ENCODE peak calls at places on chromosomes 7 and 10, in four cellular contexts. D, M, X and S are unnamed samples.
A peak's percentile ranks its signal among the peaks of the same experiment; 100 is the strongest.

GRCh38 chr10:77622822-77623410 is 14.7 kb downstream of the KCNMA1 start:
- DNase-seq in D (no peak), M (no peak), X (no peak), S (no peak)

GRCh38 chr10:14545827-14546226 is 215.1 kb upstream of the FRMD4A start:
- DNase-seq in M (no peak), X (no peak), D (no peak), S (no peak)

GRCh38 chr10:944034-944831 is 12.7 kb upstream of the LARP4B start:
- DNase-seq in D (no peak), X (peak; percentile 41), M (peak; percentile 90), S (peak; percentile 86)

GRCh38 chr10:73991846-73992245 is 6.1 kb upstream of the VCL start:
- DNase-seq in X (peak; percentile 33), D (peak; percentile 92), M (no peak), S (no peak)

GRCh38 chr10:121578965-121579364 is 19.3 kb downstream of the FGFR2 start:
- DNase-seq in D (no peak), M (no peak), X (no peak), S (no peak)

GRCh38 chr7:79290841-79291497 is 162.5 kb downstream of the MAGI2 start:
- DNase-seq in M (no peak), D (no peak), X (no peak), S (no peak)

GRCh38 chr7:124566576-124566975 is 199.0 kb downstream of the GPR37 start:
- DNase-seq in M (no peak), D (no peak), X (no peak), S (no peak)

GRCh38 chr10:3981300-3981699 is 196.3 kb upstream of the KLF6 start:
- DNase-seq in X (no peak), M (no peak), D (no peak), S (no peak)

GRCh38 chr10:28743576-28743975 is 66.3 kb downstream of the BAMBI start:
- DNase-seq in M (no peak), X (no peak), D (no peak), S (no peak)

GRCh38 chr7:932651-932975 is 21.9 kb downstream of the ADAP1 start:
- DNase-seq in M (peak; percentile 54), X (no peak), D (no peak), S (peak; percentile 56)

GRCh38 chr7:75604408-75604807 is 112.3 kb downstream of the SPDYE5 start:
- DNase-seq in X (no peak), D (no peak), M (no peak), S (no peak)

GRCh38 chr7:75614390-75614789 is 122.3 kb downstream of the SPDYE5 start:
- DNase-seq in D (no peak), X (no peak), M (no peak), S (no peak)

GRCh38 chr7:75613351-75613750 is 121.2 kb downstream of the SPDYE5 start:
- DNase-seq in X (no peak), D (no peak), M (no peak), S (no peak)

GRCh38 chr7:75611557-75612178 is 119.5 kb downstream of the SPDYE5 start:
- DNase-seq in M (peak; percentile 84), D (no peak), X (peak; percentile 43), S (peak; percentile 85)

GRCh38 chr7:75608451-75609122 is 116.5 kb downstream of the SPDYE5 start:
- DNase-seq in X (no peak), M (no peak), D (no peak), S (no peak)
- H3K4me3 ChIP-seq in X (no peak overlapping the region), M (no peak overlapping the region), D (no peak overlapping the region), S (no peak overlapping the region)

GRCh38 chr10:10126231-10126630 is 891.4 kb upstream of the CELF2 start:
- DNase-seq in M (no peak), X (no peak), D (no peak), S (no peak)

GRCh38 chr10:10128387-10128786 is 889.3 kb upstream of the CELF2 start:
- DNase-seq in D (no peak), X (no peak), M (no peak), S (no peak)

GRCh38 chr10:10133271-10133670 is 884.4 kb upstream of the CELF2 start:
- DNase-seq in M (no peak), D (no peak), X (no peak), S (no peak)

DNA sequence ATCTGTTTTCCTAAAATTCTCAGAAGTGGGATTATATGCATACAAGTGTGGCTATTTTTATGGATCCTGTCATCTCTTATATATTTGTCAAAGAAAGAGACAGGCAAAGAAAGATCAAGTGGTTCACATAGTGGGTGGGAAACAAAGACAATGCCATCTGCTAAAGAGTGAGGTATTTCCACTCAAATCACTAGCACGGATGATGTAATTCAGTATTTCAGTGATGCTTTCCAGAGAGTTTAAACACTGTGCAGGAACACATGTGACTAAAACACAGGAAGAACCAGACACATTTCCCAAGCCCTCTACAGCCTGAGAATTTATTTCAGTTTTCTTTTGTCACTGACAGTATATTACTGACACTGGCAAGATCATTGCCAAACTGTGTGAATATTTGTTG is 885.7 kb upstream of the CELF2 start:
- DNase-seq in X (no peak), M (no peak), D (no peak), S (no peak)
- TF ChIP-seq EP300 in X (no peak), M (no peak), D (no peak), S (no peak)

GRCh38 chr10:112226439-112227248 is 43.1 kb upstream of the GPAM start:
- DNase-seq in M (no peak), X (no peak), D (no peak), S (no peak)
- H3K4me3 ChIP-seq in M (no peak overlapping the region), X (no peak overlapping the region), D (no peak overlapping the region), S (no peak overlapping the region)

DNA sequence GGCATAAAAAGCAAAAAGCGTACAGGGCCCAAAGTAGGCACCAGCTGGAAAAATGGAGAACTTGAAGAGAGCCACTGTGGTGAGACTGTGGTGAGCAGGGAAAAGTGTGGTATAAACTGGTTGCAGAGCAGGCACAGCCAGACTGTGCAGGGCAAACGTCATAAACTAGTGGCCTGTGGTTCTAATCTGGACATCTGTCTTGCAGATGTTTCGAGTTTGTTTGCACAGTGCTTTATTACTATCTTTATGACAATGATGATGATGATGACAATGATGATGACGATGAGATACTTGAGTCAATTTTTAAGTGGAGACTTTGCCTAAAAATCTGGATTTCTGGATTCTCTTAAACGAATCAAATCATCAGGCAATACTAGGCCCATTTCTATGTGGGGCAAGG is 45.7 kb downstream of the SEMA3C start:
- DNase-seq in M (no peak), X (no peak), D (no peak), S (no peak)
- TF ChIP-seq EP300 in M (no peak), X (no peak), D (no peak), S (no peak)

DNA sequence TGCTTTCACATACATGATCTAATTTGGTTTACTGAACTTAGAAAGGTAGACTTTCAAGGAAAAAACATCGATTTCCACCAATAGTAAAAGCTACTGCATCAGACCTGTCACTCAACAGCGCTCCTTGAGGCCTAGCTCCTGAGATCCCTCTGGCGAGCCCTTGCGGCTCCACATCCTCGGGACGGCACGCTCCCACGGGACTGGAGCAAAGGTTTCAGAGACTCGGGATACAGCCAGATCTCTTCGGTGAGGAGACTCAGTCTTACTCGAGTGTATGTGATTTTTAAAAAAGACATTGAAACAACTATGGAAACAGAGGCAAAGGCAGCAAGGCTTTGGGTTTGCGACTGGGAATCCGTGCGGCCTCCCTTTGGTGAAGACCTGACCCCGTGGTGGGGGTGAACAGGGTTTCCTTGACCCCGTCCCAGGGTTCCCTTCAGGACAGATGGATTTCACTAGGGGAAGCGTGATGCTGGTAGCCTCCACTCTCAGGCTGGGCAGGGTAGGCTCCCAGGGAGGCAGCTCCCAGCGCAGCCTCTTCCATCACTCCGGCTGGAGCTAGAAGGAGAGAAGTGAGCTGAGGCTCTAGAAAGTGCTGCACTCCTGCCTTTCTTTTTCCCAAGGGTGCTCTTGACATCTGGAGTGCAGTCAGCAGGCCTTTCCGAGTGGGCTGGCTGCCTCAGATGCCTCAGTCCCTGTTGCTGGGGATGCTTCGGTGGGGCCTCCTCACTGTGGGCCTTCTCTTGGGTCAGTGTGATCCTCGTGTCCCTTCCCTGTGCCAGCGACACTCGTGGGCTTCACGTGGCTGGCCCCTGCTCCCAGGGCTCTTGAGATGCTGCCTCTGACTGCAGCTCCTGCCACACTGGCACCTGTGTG is 5.8 kb upstream of the ATP6V0E2 start:
- DNase-seq in M (no peak), D (no peak), X (no peak), S (no peak)
- H3K4me3 ChIP-seq in M (no peak overlapping the region), D (no peak overlapping the region), X (no peak overlapping the region), S (no peak overlapping the region)

DNA sequence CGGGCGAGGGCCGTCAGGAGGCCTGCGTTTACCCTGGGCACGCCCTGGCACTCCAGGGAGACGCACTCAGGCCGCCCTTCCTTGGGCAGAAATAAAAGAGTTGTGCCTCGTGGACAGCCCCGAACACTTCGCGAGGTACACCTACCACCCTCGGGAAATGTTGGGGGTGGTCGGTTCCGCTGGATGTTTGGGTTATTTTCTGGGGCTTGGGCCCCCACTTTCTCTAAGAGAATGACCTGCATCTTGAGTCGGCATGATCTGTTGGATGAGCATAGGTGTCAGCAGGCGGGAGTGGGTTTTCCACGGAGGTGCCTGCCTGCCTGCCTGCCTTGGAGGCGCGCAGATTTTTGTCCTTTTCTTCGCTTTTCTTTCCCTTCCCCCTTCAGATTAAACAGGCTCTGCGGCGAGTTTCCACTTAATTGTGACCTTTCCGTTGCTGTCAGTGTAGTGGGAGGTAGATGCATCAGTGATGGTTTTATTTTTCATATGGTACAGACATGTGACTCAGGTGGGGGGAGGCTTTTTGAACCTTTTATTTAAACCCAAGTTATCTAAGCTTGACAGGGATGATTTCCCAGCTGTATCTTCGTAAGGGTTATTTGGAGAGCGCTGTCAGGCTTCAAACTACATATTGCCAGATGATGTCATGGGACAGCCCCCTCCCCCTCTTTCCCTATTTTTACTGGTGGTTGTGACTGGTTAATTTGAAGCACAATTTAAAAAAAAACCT is 659 bp downstream of the HECTD2 start:
- DNase-seq in D (peak; percentile 27), X (peak; percentile 23), M (no peak), S (peak; percentile 81)
- TF ChIP-seq EP300 in D (no peak), X (no peak), M (no peak), S (no peak)

GRCh38 chr7:36970551-36971514 is 246.5 kb upstream of the AOAH start:
- DNase-seq in D (no peak), X (no peak), M (no peak), S (no peak)
- H3K4me3 ChIP-seq in D (no peak overlapping the region), X (no peak overlapping the region), M (no peak overlapping the region), S (no peak overlapping the region)

DNA sequence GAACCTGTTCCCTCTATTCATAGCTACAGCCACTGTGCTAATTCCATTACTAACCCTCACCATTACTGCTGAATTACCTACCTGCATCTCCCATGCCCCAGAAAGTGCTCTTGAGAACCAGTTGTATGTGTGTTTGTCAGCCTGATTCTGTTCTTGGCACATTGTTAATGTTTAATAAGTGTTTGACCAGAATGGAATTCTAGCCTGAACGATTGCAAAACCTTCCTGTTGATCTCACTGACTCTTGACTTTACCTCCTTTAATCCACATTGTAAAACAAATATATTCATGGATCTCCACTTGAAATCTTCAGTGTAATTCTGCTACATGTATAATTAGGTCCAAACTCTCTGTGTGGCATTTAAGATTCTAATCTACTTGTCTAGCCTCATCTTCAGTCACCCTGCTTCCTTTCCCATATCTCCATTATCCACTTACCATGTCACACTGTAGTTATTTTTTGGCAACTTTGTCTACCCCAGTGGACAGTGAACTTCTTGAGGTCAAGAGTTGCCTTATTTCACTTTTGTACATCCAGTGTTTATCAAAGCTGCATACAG is 4.9 kb downstream of the ZNF277 start:
- DNase-seq in X (no peak), D (no peak), M (no peak), S (no peak)
- TF ChIP-seq EP300 in X (no peak), D (no peak), M (no peak), S (no peak)